ENCODE peak calls at places on chromosomes 16 and 17, in four cellular contexts. I is SK-N-SH, J is stomach, P is tibial artery. Y is an unnamed sample.

GRCh38 chr16:66261826-66262225 is 104.7 kb upstream of the CDH5 start:
- DNase-seq in I (no peak), P (no peak), J (no peak), Y (no peak)

GRCh38 chr16:66658143-66658859 is 38.2 kb downstream of the CMTM4 start:
- DNase-seq in I (no peak), P (no peak), J (no peak), Y (no peak)

GRCh38 chr16:3459401-3460090 is 16.1 kb downstream of the NAA60 start:
- DNase-seq in J (no peak), I (no peak), P (no peak), Y (peak; percentile 41)

GRCh38 chr17:75909812-75910274 is 5.2 kb upstream of the MRPL38 start:
- DNase-seq in I (peak; percentile 63), J (no peak), P (no peak), Y (no peak)

GRCh38 chr16:57256601-57257395 is 11.7 kb downstream of the ARL2BP start:
- DNase-seq in J (peak; percentile 18), P (peak; percentile 51), I (no peak), Y (no peak)

GRCh38 chr16:8966781-8967436 is 3.2 kb upstream of the USP7 start:
- DNase-seq in J (no peak), I (no peak), P (no peak), Y (no peak)

GRCh38 chr17:69916761-69917160 is 158.3 kb upstream of the KCNJ16 start:
- DNase-seq in J (no peak), P (no peak), I (no peak), Y (no peak)

GRCh38 chr16:29821663-29822115 is 1.4 kb downstream of the MVP start:
- DNase-seq in J (peak; percentile 40), P (no peak), I (no peak), Y (no peak)

GRCh38 chr17:59347975-59348391 is 16.5 kb downstream of the YPEL2 start:
- DNase-seq in J (no peak), P (no peak), I (no peak), Y (no peak)

GRCh38 chr17:15414502-15415348 is 52.7 kb downstream of the CDRT4 start:
- DNase-seq in I (no peak), J (no peak), P (peak; percentile 56), Y (no peak)

GRCh38 chr16:48075398-48075797 is 80.4 kb downstream of the ABCC12 start:
- DNase-seq in J (no peak), I (no peak), P (no peak), Y (no peak)

GRCh38 chr16:50165473-50165872 is 12.4 kb downstream of the TENT4B start:
- DNase-seq in J (no peak), P (no peak), I (no peak), Y (no peak)

DNA sequence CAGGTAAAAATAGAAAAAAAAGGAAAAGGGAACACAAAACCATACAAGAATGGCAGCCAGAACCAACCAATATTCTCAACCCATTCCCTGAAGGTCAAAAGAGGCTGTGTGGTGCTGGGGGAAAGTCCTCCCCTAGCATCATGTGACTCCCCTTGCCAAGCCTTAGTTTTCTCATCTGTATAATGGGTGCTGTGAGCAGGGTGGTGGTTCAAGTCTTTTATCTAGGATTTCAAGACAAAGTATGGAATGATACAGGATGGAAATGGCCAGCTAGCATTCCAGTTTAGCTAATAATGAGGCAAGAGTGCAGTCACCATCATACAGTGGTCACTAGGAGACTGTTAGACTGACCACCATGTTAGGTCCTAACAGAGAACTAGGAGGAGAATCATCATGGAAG is 20.7 kb downstream of the PSMB3 start:
- DNase-seq in P (no peak), J (no peak), I (no peak), Y (no peak)
- H3K27me3 ChIP-seq in P (no peaks in the 10 kb centered on the region), J (no peaks in the 10 kb centered on the region), I (no peaks in the 10 kb centered on the region), Y (no peaks in the 10 kb centered on the region)

GRCh38 chr17:20196314-20196713 is 187.2 kb downstream of the SPECC1 start:
- DNase-seq in P (no peak), I (no peak), J (no peak), Y (no peak)
- H3K9me3 ChIP-seq in P (no peaks in the 10 kb centered on the region), I (peaks cover 6% of the 10 kb centered on the region), J (peaks cover 5% of the 10 kb centered on the region), Y (peaks cover 2% of the 10 kb centered on the region)

DNA sequence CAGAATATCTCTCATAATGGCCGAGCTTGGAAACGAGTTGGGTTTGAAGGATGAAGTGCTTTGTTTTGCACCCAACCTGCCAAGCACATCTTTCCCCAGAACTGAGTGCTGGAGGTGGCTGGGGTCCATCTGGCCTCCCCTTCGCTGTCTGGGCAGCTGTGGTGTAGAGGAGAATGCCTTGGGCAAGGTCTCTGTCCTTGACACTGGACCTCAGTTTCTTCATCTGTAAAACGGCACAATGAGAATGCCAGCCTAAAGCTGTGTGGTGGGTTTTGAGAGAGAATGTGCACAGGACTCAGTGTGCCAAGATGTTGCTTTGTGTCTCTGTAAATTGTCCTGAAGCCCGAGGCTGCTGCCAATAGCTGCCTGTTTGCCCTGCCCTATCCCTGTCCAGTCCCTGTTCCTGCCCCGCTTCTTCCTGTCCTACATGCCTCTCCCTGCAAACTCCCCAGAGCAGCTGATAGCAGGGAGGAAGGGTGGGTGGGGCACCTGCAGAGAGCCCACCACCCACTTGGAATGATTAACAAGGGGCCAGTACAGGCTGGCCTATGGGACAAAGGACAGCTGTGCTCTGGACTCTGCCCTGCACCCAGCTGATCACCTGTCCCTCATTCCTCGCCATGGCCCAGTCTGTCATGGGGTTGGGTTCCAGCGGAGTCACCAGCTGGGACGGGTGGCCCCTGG is 15.3 kb downstream of the LASP1 start:
- DNase-seq in P (no peak), I (no peak), J (no peak), Y (no peak)
- H3K4me1 ChIP-seq in P (no peaks in the 10 kb centered on the region), I (peaks cover 30% of the 10 kb centered on the region), J (peaks cover 98% of the 10 kb centered on the region), Y (peaks cover 37% of the 10 kb centered on the region)

GRCh38 chr17:47739150-47739549 is 6.1 kb downstream of the TBX21 start:
- DNase-seq in I (no peak), P (no peak), J (peak; percentile 17), Y (no peak)
- H3K27me3 ChIP-seq in I (peaks cover 83% of the 10 kb centered on the region), P (peaks cover 54% of the 10 kb centered on the region), J (no peaks in the 10 kb centered on the region), Y (peaks cover 30% of the 10 kb centered on the region)

GRCh38 chr17:50594040-50594618 is 33.6 kb downstream of the CACNA1G start:
- DNase-seq in P (no peak), J (no peak), I (peak; percentile 66), Y (no peak)
- H3K9me3 ChIP-seq in P (no peaks in the 10 kb centered on the region), J (no peaks in the 10 kb centered on the region), I (no peaks in the 10 kb centered on the region), Y (no peaks in the 10 kb centered on the region)

GRCh38 chr16:60199154-60199553 is 1465.0 kb upstream of the GOT2 start:
- DNase-seq in I (no peak), P (no peak), J (no peak), Y (no peak)
- H3K4me1 ChIP-seq in I (no peaks in the 10 kb centered on the region), P (no peaks in the 10 kb centered on the region), J (no peaks in the 10 kb centered on the region), Y (no peaks in the 10 kb centered on the region)

GRCh38 chr17:72117748-72118587 is 2.9 kb upstream of the SOX9 start:
- DNase-seq in I (peak; percentile 41), J (no peak), P (no peak), Y (no peak)

GRCh38 chr17:72115789-72116520 is 4.9 kb upstream of the SOX9 start:
- DNase-seq in J (no peak), I (no peak), P (no peak), Y (no peak)

GRCh38 chr17:72118588-72119279 is 2.1 kb upstream of the SOX9 start:
- DNase-seq in I (peak; percentile 83), P (peak; percentile 78), J (peak; percentile 75), Y (peak; percentile 93)

GRCh38 chr17:72117470-72117747 is 3.4 kb upstream of the SOX9 start:
- DNase-seq in P (no peak), I (no peak), J (no peak), Y (no peak)

GRCh38 chr17:72116692-72117469 is 3.9 kb upstream of the SOX9 start:
- DNase-seq in P (no peak), J (no peak), I (no peak), Y (peak; percentile 47)
- H3K27me3 ChIP-seq in P (peaks cover 33% of the 10 kb centered on the region), J (peaks cover 10% of the 10 kb centered on the region), I (no peaks in the 10 kb centered on the region), Y (peaks cover 74% of the 10 kb centered on the region)

GRCh38 chr16:60091076-60091475 is 1357.0 kb upstream of the GOT2 start:
- DNase-seq in J (no peak), I (no peak), P (no peak), Y (no peak)
- H3K9me3 ChIP-seq in J (peaks cover 9% of the 10 kb centered on the region), I (no peaks in the 10 kb centered on the region), P (no peaks in the 10 kb centered on the region), Y (no peaks in the 10 kb centered on the region)

GRCh38 chr16:88487124-88487432 is 34.0 kb downstream of the ZFPM1 start:
- DNase-seq in P (no peak), J (no peak), I (no peak), Y (no peak)

GRCh38 chr16:88486398-88487123 is 33.5 kb downstream of the ZFPM1 start:
- DNase-seq in P (no peak), J (no peak), I (no peak), Y (no peak)

GRCh38 chr16:88483392-88483641 is 30.2 kb downstream of the ZFPM1 start:
- DNase-seq in I (no peak), P (no peak), J (no peak), Y (no peak)

GRCh38 chr16:88482630-88483391 is 29.7 kb downstream of the ZFPM1 start:
- DNase-seq in J (peak; percentile 79), I (no peak), P (no peak), Y (no peak)

DNA sequence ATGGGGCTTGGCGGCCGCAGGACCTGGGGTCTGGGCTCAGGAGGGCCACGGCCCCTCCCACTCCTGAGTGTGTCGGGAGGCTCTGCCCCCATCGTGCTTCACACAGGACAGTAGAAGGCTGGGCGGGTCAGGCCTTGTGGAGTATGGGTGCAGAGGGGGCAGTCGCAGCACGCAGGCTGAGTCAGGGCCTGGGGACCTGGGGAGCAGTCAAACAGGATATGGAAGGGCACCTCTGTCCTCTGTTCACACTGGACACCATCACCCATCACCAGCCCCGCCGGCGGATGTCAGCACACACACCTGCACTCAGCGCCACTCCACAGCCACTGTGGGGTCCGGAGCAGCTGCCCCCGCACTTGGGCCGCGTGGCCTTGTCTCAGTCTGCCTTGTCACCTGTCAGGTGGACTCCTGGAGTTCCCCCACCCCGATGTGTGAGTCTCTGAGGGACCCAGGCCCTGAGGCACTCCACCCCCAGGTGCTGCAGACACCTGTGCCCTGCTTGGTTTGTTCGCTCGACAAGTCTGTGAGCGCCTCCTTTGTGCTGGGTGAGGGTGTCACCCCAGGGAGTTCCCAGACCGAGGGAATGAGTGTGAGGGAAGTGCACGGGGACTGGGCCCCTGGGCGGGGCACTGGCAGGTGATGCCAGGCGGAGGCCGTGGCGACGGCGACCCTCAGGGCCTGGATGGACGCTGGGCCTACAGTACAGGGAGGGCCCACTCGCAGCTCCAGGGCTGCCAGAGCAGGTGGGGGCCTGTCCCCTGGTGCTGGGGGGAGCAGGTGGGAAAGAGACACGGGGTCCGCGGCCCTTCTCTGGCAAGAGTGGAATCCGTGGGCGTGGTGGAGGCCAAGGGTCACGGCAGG is 31.7 kb downstream of the ZFPM1 start:
- DNase-seq in J (peak; percentile 74), P (no peak), I (no peak), Y (no peak)
- H3K4me1 ChIP-seq in J (peaks cover 96% of the 10 kb centered on the region), P (no peaks in the 10 kb centered on the region), I (no peaks in the 10 kb centered on the region), Y (peaks cover 7% of the 10 kb centered on the region)

DNA sequence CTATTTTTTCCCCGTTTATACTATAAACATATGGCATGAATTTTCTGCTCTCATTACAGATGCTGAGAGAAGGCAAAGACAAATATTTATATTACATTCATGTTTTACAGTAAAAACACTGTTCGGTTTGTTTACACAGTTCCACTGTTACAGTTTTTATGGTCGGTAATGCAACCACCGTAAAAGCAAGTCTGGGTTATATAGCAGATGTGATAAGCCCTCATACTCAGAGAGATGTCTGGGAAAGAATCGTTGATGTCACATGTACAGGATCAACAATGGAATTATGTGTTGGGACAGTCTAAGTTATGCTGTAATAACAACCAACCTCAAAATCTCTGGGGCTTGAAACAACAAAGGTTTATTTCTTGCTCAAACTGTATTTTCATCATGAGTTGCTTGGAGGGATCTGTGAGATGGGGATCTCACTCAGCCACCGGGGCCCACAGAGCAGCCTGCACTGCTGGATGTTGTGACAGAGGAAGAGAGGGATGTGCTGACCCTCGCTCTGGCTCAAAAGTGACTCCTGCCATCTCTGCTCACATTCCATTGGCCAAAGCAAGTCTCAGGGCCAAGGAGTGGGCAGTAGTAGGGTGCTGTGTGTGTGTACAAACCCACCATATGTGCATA is 85.2 kb downstream of the WWOX start:
- DNase-seq in P (no peak), J (no peak), I (peak; percentile 49), Y (no peak)
- H3K27me3 ChIP-seq in P (no peaks in the 10 kb centered on the region), J (no peaks in the 10 kb centered on the region), I (no peaks in the 10 kb centered on the region), Y (no peaks in the 10 kb centered on the region)